ENCODE peak calls at places on chromosomes 4 and X, in ten cellular contexts. P, N, K, W, D, A, V, H, Y and M are unnamed samples.

GRCh38 chr4:1409079-1409805 is 3.0 kb upstream of the NKX1-1 start:
- DNase-seq in N (no peak), A (peak), W (peak), V (no peak), K (no peak), Y (no peak), P (no peak), D (no peak), H (no peak), M (no peak)

GRCh38 chrX:45479196-45479834 is 278.6 kb upstream of the DIPK2B start:
- DNase-seq in N (no peak), A (no peak), D (no peak), K (peak), Y (no peak), P (peak), H (no peak), W (no peak), V (peak), M (no peak)

GRCh38 chr4:170109586-170110289 is 20.0 kb upstream of the AADAT start:
- DNase-seq in V (no peak), K (no peak), A (no peak), P (no peak), Y (no peak), H (no peak), W (no peak), N (no peak), D (no peak), M (no peak)

GRCh38 chrX:12118134-12118533 is 20.1 kb upstream of the FRMPD4 start:
- DNase-seq in A (no peak), N (no peak), P (no peak), K (no peak), W (no peak), V (no peak), D (no peak), Y (no peak), H (no peak), M (no peak)

GRCh38 chr4:119039779-119040178 is 95.9 kb upstream of the MYOZ2 start:
- DNase-seq in P (no peak), A (no peak), Y (no peak), N (no peak), W (no peak), H (peak), V (no peak), D (no peak), K (no peak), M (no peak)

GRCh38 chrX:70039758-70040157 is 10.0 kb downstream of the AWAT2 start:
- DNase-seq in P (no peak), H (no peak), V (no peak), W (no peak), Y (no peak), D (no peak), K (no peak), A (no peak), N (no peak), M (no peak)

GRCh38 chrX:20412871-20413486 is 146.3 kb upstream of the RPS6KA3 start:
- DNase-seq in N (no peak), K (no peak), V (no peak), W (peak), D (peak), A (peak), H (no peak), Y (no peak), P (no peak), M (peak)

GRCh38 chrX:132404266-132404665 is 84.6 kb downstream of the MBNL3 start:
- DNase-seq in Y (no peak), A (no peak), W (no peak), K (no peak), H (no peak), P (no peak), D (no peak), V (no peak), N (no peak), M (no peak)

GRCh38 chr4:2274320-2275043 is 12.6 kb upstream of the MXD4 start:
- DNase-seq in Y (no peak), A (no peak), N (no peak), D (no peak), P (no peak), H (no peak), V (no peak), W (peak), K (no peak), M (no peak)

GRCh38 chrX:155216940-155217450 is 735 bp downstream of the VBP1 start:
- DNase-seq in K (no peak), W (no peak), H (no peak), Y (no peak), A (no peak), V (peak), D (no peak), N (no peak), P (no peak), M (peak)

GRCh38 chr4:53507671-53508286 is 83.5 kb downstream of the LNX1 start:
- DNase-seq in N (no peak), K (peak), H (peak), A (no peak), P (no peak), V (peak), D (no peak), Y (peak), W (no peak), M (peak)

GRCh38 chr4:41174444-41174843 is 39.9 kb downstream of the APBB2 start:
- DNase-seq in H (no peak), N (no peak), V (no peak), A (no peak), W (no peak), Y (no peak), K (peak), P (no peak), D (no peak), M (no peak)

GRCh38 chrX:75623535-75623934 is 100.7 kb upstream of the ZDHHC15 start:
- DNase-seq in K (no peak), P (no peak), V (no peak), N (no peak), Y (no peak), W (no peak), H (no peak), A (no peak), D (no peak), M (peak)

GRCh38 chr4:147877308-147877771 is 145.5 kb downstream of the ARHGAP10 start:
- DNase-seq in H (no peak), K (no peak), Y (no peak), P (no peak), W (no peak), V (no peak), N (no peak), A (no peak), D (no peak), M (no peak)

GRCh38 chr4:169253904-169254303 is 16.9 kb downstream of the SH3RF1 start:
- DNase-seq in P (no peak), A (no peak), N (no peak), V (peak), D (no peak), Y (no peak), K (peak), W (no peak), H (no peak), M (no peak)

GRCh38 chrX:72545990-72546389 is 26.7 kb downstream of the HDAC8 start:
- DNase-seq in A (no peak), P (no peak), W (no peak), K (no peak), D (peak), N (no peak), V (peak), H (no peak), Y (no peak), M (no peak)

GRCh38 chr4:149845643-149846208 is 30.1 kb upstream of the IQCM start:
- DNase-seq in N (no peak), A (no peak), K (no peak), D (no peak), H (no peak), P (no peak), V (no peak), W (no peak), Y (no peak), M (no peak)

GRCh38 chr4:52952540-52952939 is 90.4 kb downstream of the RASL11B start:
- DNase-seq in V (no peak), H (no peak), D (no peak), P (no peak), W (no peak), N (no peak), A (no peak), K (no peak), Y (no peak), M (no peak)

GRCh38 chr4:38177035-38177791 is 217.0 kb downstream of the PTTG2 start:
- DNase-seq in P (no peak), N (peak), W (no peak), A (peak), V (peak), H (no peak), D (peak), Y (no peak), K (peak), M (peak)

GRCh38 chr4:78565971-78566372 is 14.4 kb downstream of the ANXA3 start:
- DNase-seq in W (no peak), P (peak), H (no peak), D (no peak), K (peak), A (no peak), V (peak), N (no peak), Y (no peak), M (no peak)

GRCh38 chr4:165779950-165780670 is 92.9 kb upstream of the TLL1 start:
- DNase-seq in W (no peak), H (no peak), K (peak), P (no peak), V (no peak), N (no peak), Y (no peak), A (no peak), D (no peak), M (no peak)

GRCh38 chrX:136784231-136784630 is 3.5 kb upstream of the ARHGEF6 start:
- DNase-seq in N (no peak), V (no peak), H (no peak), K (no peak), Y (no peak), D (no peak), A (no peak), W (no peak), P (no peak), M (no peak)

GRCh38 chr4:107863850-107864371 is 39.2 kb downstream of the SGMS2 start:
- DNase-seq in H (no peak), W (no peak), A (no peak), Y (no peak), V (peak), P (peak), N (no peak), K (peak), D (peak), M (no peak)

GRCh38 chr4:113026556-113026955 is 22.9 kb upstream of the ANK2 start:
- DNase-seq in Y (no peak), N (no peak), D (no peak), A (no peak), K (no peak), W (no peak), V (no peak), H (no peak), P (no peak), M (no peak)

GRCh38 chrX:43974076-43974475 is 886 bp upstream of the NDP start:
- DNase-seq in V (no peak), W (no peak), A (no peak), D (no peak), H (no peak), K (no peak), Y (no peak), N (no peak), P (peak), M (no peak)

GRCh38 chrX:43973249-43973672 is at the start of gene NDP:
- DNase-seq in P (no peak), K (peak), V (peak), H (no peak), N (peak), A (no peak), D (no peak), Y (no peak), W (no peak), M (peak)

GRCh38 chrX:43970528-43970927 is 2.7 kb downstream of the NDP start:
- DNase-seq in K (no peak), H (no peak), P (no peak), D (no peak), W (no peak), V (no peak), Y (no peak), N (no peak), A (no peak), M (no peak)

GRCh38 chrX:43969504-43970501 is 3.4 kb downstream of the NDP start:
- DNase-seq in W (no peak), K (no peak), Y (no peak), V (no peak), A (no peak), D (no peak), P (no peak), H (no peak), N (peak), M (peak)

GRCh38 chrX:43971966-43972961 is 926 bp downstream of the NDP start:
- DNase-seq in V (peak), K (peak), D (no peak), A (no peak), P (no peak), N (no peak), H (no peak), Y (no peak), W (no peak), M (no peak)
- H3K27ac ChIP-seq in V (no peak), K (no peak), D (no peak), A (no peak), P (no peak), N (no peak), H (no peak), Y (no peak), W (no peak), M (no peak)

GRCh38 chr4:138062929-138063328 is 179.2 kb downstream of the SLC7A11 start:
- DNase-seq in W (no peak), P (no peak), N (no peak), V (peak), K (peak), H (no peak), D (no peak), Y (no peak), A (no peak), M (no peak)
- TF ChIP-seq CTCF in W (no peak), P (no peak), N (no peak), V (peak), K (peak), H (no peak), D (no peak), Y (no peak), A (no peak), M (no peak)

DNA sequence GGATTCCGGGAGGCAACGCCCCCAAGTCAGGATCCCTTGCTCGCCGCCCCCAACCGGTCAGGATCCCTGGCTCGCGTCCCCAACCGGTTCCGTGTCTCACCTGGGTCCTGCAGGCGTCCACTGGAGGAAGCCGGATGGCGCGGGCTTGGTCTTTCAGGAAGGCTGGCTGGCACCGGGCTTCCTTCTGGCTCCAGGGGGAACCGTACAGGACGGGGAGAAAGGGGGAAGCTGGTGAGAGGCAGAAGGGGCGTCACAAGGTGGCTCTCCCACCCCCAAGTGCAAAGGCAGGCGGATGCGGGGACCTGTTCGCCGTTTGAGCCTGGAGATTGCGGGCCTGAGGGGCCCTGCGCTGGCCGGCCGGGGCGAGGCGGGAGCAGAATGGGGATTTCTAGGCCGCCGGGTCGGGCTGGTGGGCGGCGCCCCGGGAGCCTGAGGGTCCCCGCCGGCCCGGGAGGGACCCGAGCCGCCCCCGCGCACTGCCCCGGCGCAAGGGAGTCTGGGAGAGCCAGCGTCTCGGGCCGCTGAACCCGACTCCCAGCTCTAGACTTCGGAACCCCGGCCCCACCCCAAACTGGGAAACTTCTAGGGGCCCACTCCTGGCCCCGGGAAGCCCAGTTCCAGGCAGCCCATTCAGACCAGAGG is 84.8 kb downstream of the HPRT1 start:
- DNase-seq in V (no peak), H (no peak), Y (no peak), P (no peak), N (peak), A (no peak), K (no peak), D (peak), W (no peak), M (no peak)
- H3K4me3 ChIP-seq in V (no peak), H (peak), Y (peak), P (no peak), N (peak), A (no peak), K (no peak), D (peak), W (peak), M (peak)

DNA sequence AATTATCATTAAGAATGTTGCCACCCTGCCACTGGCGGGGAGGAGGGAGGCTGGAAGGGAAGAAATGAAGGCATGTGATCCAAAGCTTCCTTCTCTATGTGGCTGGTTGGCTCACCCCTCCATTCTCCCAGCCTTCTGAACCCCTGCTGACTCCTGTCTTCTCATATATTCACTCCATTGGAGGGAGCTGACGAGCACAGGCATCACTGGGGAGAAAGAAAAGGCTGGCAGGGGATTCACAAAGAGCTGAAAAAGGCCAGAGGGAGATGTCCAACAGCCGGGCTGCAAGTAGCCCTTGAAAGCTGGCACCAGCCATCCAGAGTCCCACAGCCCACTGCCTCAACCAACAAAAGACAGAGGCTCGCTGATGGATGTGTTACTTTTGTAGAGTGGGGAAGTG is 495.5 kb downstream of the BCOR start:
- DNase-seq in N (no peak), D (no peak), P (no peak), Y (no peak), K (no peak), H (no peak), V (no peak), A (no peak), W (no peak), M (no peak)
- H3K27ac ChIP-seq in N (no peak), D (no peak), P (no peak), Y (no peak), K (no peak), H (no peak), V (no peak), A (no peak), W (no peak), M (no peak)

GRCh38 chrX:110042521-110042920 is 39.6 kb downstream of the TMEM164 start:
- DNase-seq in H (no peak), N (no peak), D (no peak), V (no peak), A (no peak), Y (no peak), W (no peak), K (peak), P (no peak), M (no peak)

GRCh38 chrX:110046971-110047370 is 44.1 kb downstream of the TMEM164 start:
- DNase-seq in N (no peak), V (no peak), Y (no peak), P (no peak), A (no peak), H (no peak), W (no peak), D (no peak), K (no peak), M (no peak)

GRCh38 chrX:110045421-110045820 is 42.5 kb downstream of the TMEM164 start:
- DNase-seq in V (no peak), W (no peak), Y (no peak), K (no peak), N (no peak), A (no peak), H (no peak), P (no peak), D (no peak), M (no peak)

GRCh38 chrX:110045988-110046387 is 43.1 kb downstream of the TMEM164 start:
- DNase-seq in K (no peak), D (no peak), W (no peak), Y (no peak), V (no peak), N (no peak), P (no peak), A (no peak), H (no peak), M (no peak)

GRCh38 chrX:110044531-110045249 is 41.8 kb downstream of the TMEM164 start:
- DNase-seq in K (no peak), W (no peak), H (no peak), P (no peak), D (no peak), V (no peak), N (no peak), A (no peak), Y (no peak), M (no peak)
- TF ChIP-seq CTCF in K (no peak), W (no peak), H (no peak), P (no peak), D (no peak), V (no peak), N (no peak), A (no peak), Y (no peak), M (no peak)